ENCODE peak calls at places on chromosomes 2 and 18, in seven cellular contexts. V is HCT116, M is SK-N-SH, C is neural progenitor cell, U is GM23248, G is GM23338, E is hepatocyte. F is an unnamed sample.

GRCh38 chr2:177467646-177468045 is 75.1 kb downstream of the AGPS start:
- DNase-seq in M (no peak), V (no peak), E (no peak), U (peak; percentile 84), G (no peak), C (no peak), F (peak; percentile 49)

GRCh38 chr18:10141559-10141958 is 227.7 kb downstream of the VAPA start:
- DNase-seq in M (no peak), V (no peak), G (no peak), E (no peak), U (peak; percentile 4), C (no peak), F (no peak)

GRCh38 chr2:194854941-194855340 is 802.1 kb upstream of the SLC39A10 start:
- DNase-seq in C (no peak), V (no peak), M (no peak), U (no peak), G (no peak), E (no peak), F (no peak)

GRCh38 chr2:177689623-177690022 is 297.1 kb downstream of the AGPS start:
- DNase-seq in U (no peak), C (peak; percentile 27), E (no peak), G (no peak), V (no peak), M (no peak), F (no peak)

GRCh38 chr18:23738575-23738974 is 49.3 kb downstream of the LAMA3 start:
- DNase-seq in C (no peak), E (no peak), G (no peak), M (no peak), V (no peak), U (no peak), F (no peak)

GRCh38 chr2:240164586-240164985 is 24.1 kb upstream of the OTOS start:
- DNase-seq in M (no peak), G (no peak), U (no peak), V (no peak), C (no peak), E (no peak), F (no peak)

GRCh38 chr18:75160315-75160714 is 48.6 kb downstream of the PTGR3 start:
- DNase-seq in M (no peak), C (peak; percentile 32), V (no peak), G (peak; percentile 48), U (peak; percentile 19), E (no peak), F (no peak)

GRCh38 chr18:36176177-36176584 is 11.1 kb upstream of the MOCOS start:
- DNase-seq in V (no peak), E (peak; percentile 86), U (no peak), G (no peak), M (no peak), C (no peak), F (no peak)

GRCh38 chr2:70676301-70677035 is 91.5 kb downstream of the ADD2 start:
- DNase-seq in U (no peak), E (no peak), C (no peak), V (no peak), G (no peak), M (no peak), F (no peak)

GRCh38 chr2:24021122-24021998 is 11.5 kb downstream of the MFSD2B start:
- DNase-seq in E (no peak), C (peak; percentile 57), G (peak; percentile 87), M (peak; percentile 77), U (peak; percentile 19), V (no peak), F (peak; percentile 90)

GRCh38 chr2:44934521-44934961 is 7.0 kb upstream of the SIX3 start:
- DNase-seq in G (peak; percentile 65), U (no peak), C (peak; percentile 76), M (peak; percentile 83), V (no peak), E (no peak), F (no peak)

GRCh38 chr2:179336782-179337534 is 72.3 kb upstream of the SESTD1 start:
- DNase-seq in C (peak; percentile 68), M (no peak), V (no peak), G (no peak), E (peak; percentile 52), U (peak; percentile 82), F (peak; percentile 68)

GRCh38 chr2:237662671-237663093 is 35.3 kb downstream of the LRRFIP1 start:
- DNase-seq in M (peak; percentile 63), E (peak; percentile 94), G (peak; percentile 96), U (peak; percentile 99), V (peak; percentile 61), C (peak; percentile 84), F (peak; percentile 74)

DNA sequence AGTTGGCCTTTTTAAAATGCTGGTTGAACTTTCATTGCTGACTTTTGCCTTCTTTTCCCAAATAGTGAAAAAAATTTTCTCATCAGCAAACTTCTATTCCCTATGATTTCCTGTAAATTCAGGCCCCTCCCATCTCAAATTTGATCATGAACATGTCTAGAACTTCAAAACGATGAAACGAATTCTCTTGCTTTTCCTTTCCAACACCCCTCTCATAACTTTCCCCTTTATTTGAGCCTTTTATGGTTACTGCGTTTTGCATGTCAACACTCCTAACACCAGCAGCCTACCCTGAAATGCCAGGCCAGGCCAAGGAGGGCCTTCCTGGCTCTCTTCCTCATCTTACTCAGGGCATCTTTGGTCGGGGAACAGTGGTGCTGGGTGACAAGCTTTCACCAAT is 1.7 kb upstream of the HOXD13 start:
- DNase-seq in V (no peak), U (no peak), C (no peak), E (no peak), M (no peak), G (peak; percentile 11), F (no peak)
- H3K27me3 ChIP-seq in V (no peaks in the 10 kb centered on the region), U (peaks cover 25% of the 10 kb centered on the region), C (peaks cover 100% of the 10 kb centered on the region), E (peaks cover 95% of the 10 kb centered on the region), M (peaks cover 95% of the 10 kb centered on the region), G (peaks cover 99% of the 10 kb centered on the region), F (peaks cover 43% of the 10 kb centered on the region)

DNA sequence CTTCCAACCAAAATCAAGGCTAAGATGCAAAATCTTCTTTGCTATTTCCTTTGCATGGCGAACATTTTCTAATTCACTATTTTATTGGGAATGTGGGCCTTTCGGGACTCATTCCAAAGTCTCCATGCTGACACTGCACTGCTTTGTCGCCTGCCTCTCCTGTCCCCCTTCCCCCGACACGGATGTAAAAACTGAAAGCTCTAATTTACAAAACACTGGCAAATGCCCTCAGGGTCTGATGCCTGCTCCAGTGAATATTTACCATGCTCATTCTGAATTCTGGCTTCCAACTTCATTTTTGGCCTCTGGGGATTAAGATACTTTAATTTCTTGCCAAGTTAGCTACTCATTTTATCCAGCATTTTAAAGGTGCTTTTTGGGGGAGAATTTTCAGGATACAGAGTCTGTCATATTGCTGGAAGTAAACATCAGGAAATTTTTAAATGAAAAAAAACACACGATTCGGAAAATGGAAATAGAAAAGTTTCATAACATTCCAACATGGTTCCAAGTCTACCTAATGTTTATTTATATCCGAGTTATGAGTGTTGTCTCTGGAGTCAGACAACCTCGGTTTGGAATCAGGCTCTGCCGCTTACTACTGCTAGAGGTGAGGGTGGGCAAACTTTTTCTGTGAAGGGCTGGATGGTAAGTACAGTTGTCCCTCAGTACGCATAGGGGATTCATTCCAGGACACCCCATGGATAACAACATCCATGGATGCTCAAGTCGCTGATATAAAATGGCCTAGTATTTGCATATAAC is 14.6 kb upstream of the LTBP1 start:
- DNase-seq in E (no peak), U (no peak), G (peak; percentile 74), C (no peak), M (no peak), V (no peak), F (peak; percentile 22)
- H2AFZ ChIP-seq in E (no peak overlapping the region), U (no peak overlapping the region), G (no peak overlapping the region), C (peak overlapping the region; percentile 93), M (no peak overlapping the region), V (no peak overlapping the region), F (peak overlapping the region; percentile 33)

GRCh38 chr18:54777118-54777791 is 51.0 kb upstream of the RAB27B start:
- DNase-seq in E (no peak), U (no peak), V (no peak), G (no peak), C (no peak), M (no peak), F (peak; percentile 36)

GRCh38 chr18:54777989-54778388 is 50.3 kb upstream of the RAB27B start:
- DNase-seq in C (no peak), M (no peak), E (no peak), G (no peak), V (no peak), U (no peak), F (peak; percentile 22)

GRCh38 chr18:54775686-54776085 is 52.6 kb upstream of the RAB27B start:
- DNase-seq in V (peak; percentile 64), M (peak; percentile 15), C (no peak), E (no peak), U (peak; percentile 89), G (peak; percentile 20), F (peak; percentile 77)

GRCh38 chr18:54774971-54775665 is 53.2 kb upstream of the RAB27B start:
- DNase-seq in U (peak; percentile 32), G (no peak), V (no peak), E (no peak), C (no peak), M (no peak), F (no peak)

DNA sequence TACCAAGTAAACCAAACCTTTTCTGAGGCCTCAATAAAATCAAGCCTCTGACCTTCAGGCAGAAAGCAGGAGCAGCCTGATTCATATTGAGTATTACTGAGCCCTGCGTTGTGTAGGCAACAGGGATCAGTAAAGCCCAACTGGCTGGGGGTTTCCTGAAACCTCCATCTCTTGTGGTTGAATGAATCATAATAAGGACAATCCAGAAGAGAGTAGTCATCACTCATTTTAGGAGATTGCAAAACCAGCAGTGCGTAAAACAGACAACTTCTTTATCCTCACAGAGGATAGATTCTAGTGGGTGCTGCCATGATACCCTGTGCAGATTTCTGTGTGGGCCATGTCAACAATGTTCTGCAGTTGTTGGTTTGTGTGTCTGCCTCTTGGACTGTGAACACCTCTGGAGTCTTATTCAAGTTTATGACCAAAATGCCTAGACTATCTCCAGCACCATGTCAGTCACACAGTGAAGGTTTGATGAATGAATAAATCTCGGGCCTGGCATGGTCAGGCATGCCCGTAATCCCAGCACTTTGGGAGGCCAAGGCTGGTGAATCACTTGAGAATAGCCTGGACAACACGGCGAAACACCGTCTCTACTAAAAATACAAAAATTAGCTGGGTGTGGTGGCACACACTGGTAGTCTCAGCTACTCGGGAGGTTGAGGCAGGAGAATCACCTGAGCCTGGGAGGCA is 51.8 kb upstream of the RAB27B start:
- DNase-seq in G (no peak), E (peak; percentile 65), C (no peak), U (peak; percentile 98), M (no peak), V (peak; percentile 95), F (peak; percentile 97)
- TF ChIP-seq EZH2phosphoT487 in G (no peak), E (no peak), C (no peak), U (no peak), M (no peak), V (no peak), F (no peak)

GRCh38 chr2:172102159-172102857 is 392 bp downstream of the DLX2 start:
- DNase-seq in U (peak; percentile 91), V (no peak), E (no peak), C (no peak), M (no peak), G (no peak), F (no peak)

GRCh38 chr2:172100080-172101007 is 2.4 kb downstream of the DLX2 start:
- DNase-seq in C (peak; percentile 64), U (peak; percentile 68), E (no peak), V (no peak), M (peak; percentile 59), G (peak; percentile 55), F (no peak)

GRCh38 chr2:172102858-172103359 is at the start of gene DLX2:
- DNase-seq in V (peak; percentile 85), M (peak; percentile 94), C (peak; percentile 98), G (peak; percentile 98), E (peak; percentile 95), U (peak; percentile 97), F (peak; percentile 92)

GRCh38 chr2:172101008-172101706 is 1.5 kb downstream of the DLX2 start:
- DNase-seq in M (peak; percentile 33), G (peak; percentile 58), C (peak; percentile 54), V (no peak), E (no peak), U (peak; percentile 70), F (no peak)

GRCh38 chr2:172101707-172102158 is 967 bp downstream of the DLX2 start:
- DNase-seq in E (no peak), M (peak; percentile 42), G (peak; percentile 70), U (peak; percentile 70), V (no peak), C (peak; percentile 51), F (no peak)
- H3K27me3 ChIP-seq in E (peaks cover 96% of the 10 kb centered on the region), M (peaks cover 26% of the 10 kb centered on the region), G (peaks cover 98% of the 10 kb centered on the region), U (no peaks in the 10 kb centered on the region), V (no peaks in the 10 kb centered on the region), C (peaks cover 100% of the 10 kb centered on the region), F (no peaks in the 10 kb centered on the region)